ENCODE peak calls at places on chromosomes 11 and 22, in seven cellular contexts. One of them, this sample, is unnamed.

GRCh38 chr11:71518506-71519471 is 8.3 kb upstream of the KRTAP5-7 start:
- DNase-seq in activated naive CD4-positive, alpha-beta T cell treated with anti-CD3 and anti-CD28 coated beads, Interleukin-2, amount 10 ng/mL, durations not matched to agents 7 days and 5 days: no peak
- DNase-seq in psoas muscle: no peak
- DNase-seq in COLO829: no peak
- DNase-seq in DMS79 treated with DMSO at 0.1 percent for 48 hours: no peak
- DNase-seq in NAMALWA: no peak
- DNase-seq in uterus: no peak
- DNase-seq in this sample: no peak

GRCh38 chr11:45929486-45930030 is 7.1 kb downstream of the LARGE2 start:
- DNase-seq in NAMALWA: no peak
- DNase-seq in activated naive CD4-positive, alpha-beta T cell treated with anti-CD3 and anti-CD28 coated beads, Interleukin-2, amount 10 ng/mL, durations not matched to agents 7 days and 5 days: no peak
- DNase-seq in psoas muscle: no peak
- DNase-seq in DMS79 treated with DMSO at 0.1 percent for 48 hours: no peak
- DNase-seq in COLO829: no peak
- DNase-seq in uterus: no peak
- DNase-seq in this sample: no peak

GRCh38 chr22:36409911-36410756 is 22.4 kb upstream of the MYH9 start:
- DNase-seq in COLO829: no peak
- DNase-seq in DMS79 treated with DMSO at 0.1 percent for 48 hours: peak
- DNase-seq in NAMALWA: peak
- DNase-seq in psoas muscle: peak
- DNase-seq in uterus: peak
- DNase-seq in activated naive CD4-positive, alpha-beta T cell treated with anti-CD3 and anti-CD28 coated beads, Interleukin-2, amount 10 ng/mL, durations not matched to agents 7 days and 5 days: peak
- DNase-seq in this sample: no peak

GRCh38 chr11:94740083-94740974 is 27.8 kb upstream of the AMOTL1 start:
- DNase-seq in uterus: peak
- DNase-seq in COLO829: no peak
- DNase-seq in NAMALWA: no peak
- DNase-seq in DMS79 treated with DMSO at 0.1 percent for 48 hours: peak
- DNase-seq in activated naive CD4-positive, alpha-beta T cell treated with anti-CD3 and anti-CD28 coated beads, Interleukin-2, amount 10 ng/mL, durations not matched to agents 7 days and 5 days: peak
- DNase-seq in psoas muscle: peak
- DNase-seq in this sample: no peak

GRCh38 chr22:27028093-27028492 is 370.7 kb downstream of the MIAT start:
- DNase-seq in psoas muscle: no peak
- DNase-seq in NAMALWA: no peak
- DNase-seq in DMS79 treated with DMSO at 0.1 percent for 48 hours: no peak
- DNase-seq in COLO829: no peak
- DNase-seq in activated naive CD4-positive, alpha-beta T cell treated with anti-CD3 and anti-CD28 coated beads, Interleukin-2, amount 10 ng/mL, durations not matched to agents 7 days and 5 days: no peak
- DNase-seq in uterus: no peak
- DNase-seq in this sample: no peak

GRCh38 chr22:41132555-41132954 is 40.2 kb downstream of the EP300 start:
- DNase-seq in activated naive CD4-positive, alpha-beta T cell treated with anti-CD3 and anti-CD28 coated beads, Interleukin-2, amount 10 ng/mL, durations not matched to agents 7 days and 5 days: no peak
- DNase-seq in NAMALWA: no peak
- DNase-seq in COLO829: no peak
- DNase-seq in psoas muscle: no peak
- DNase-seq in uterus: no peak
- DNase-seq in DMS79 treated with DMSO at 0.1 percent for 48 hours: no peak
- DNase-seq in this sample: no peak

GRCh38 chr11:117096140-117096972 is 1.9 kb downstream of the SIK3 start:
- DNase-seq in psoas muscle: no peak
- DNase-seq in DMS79 treated with DMSO at 0.1 percent for 48 hours: peak
- DNase-seq in COLO829: no peak
- DNase-seq in NAMALWA: peak
- DNase-seq in uterus: no peak
- DNase-seq in activated naive CD4-positive, alpha-beta T cell treated with anti-CD3 and anti-CD28 coated beads, Interleukin-2, amount 10 ng/mL, durations not matched to agents 7 days and 5 days: peak
- DNase-seq in this sample: peak

GRCh38 chr11:11057472-11057854 is 199.6 kb upstream of the ZBED5 start:
- DNase-seq in DMS79 treated with DMSO at 0.1 percent for 48 hours: no peak
- DNase-seq in uterus: no peak
- DNase-seq in NAMALWA: no peak
- DNase-seq in activated naive CD4-positive, alpha-beta T cell treated with anti-CD3 and anti-CD28 coated beads, Interleukin-2, amount 10 ng/mL, durations not matched to agents 7 days and 5 days: no peak
- DNase-seq in psoas muscle: no peak
- DNase-seq in COLO829: no peak
- DNase-seq in this sample: no peak

GRCh38 chr11:93024376-93024775 is 54.9 kb downstream of the MTNR1B start:
- DNase-seq in activated naive CD4-positive, alpha-beta T cell treated with anti-CD3 and anti-CD28 coated beads, Interleukin-2, amount 10 ng/mL, durations not matched to agents 7 days and 5 days: no peak
- DNase-seq in COLO829: no peak
- DNase-seq in uterus: no peak
- DNase-seq in psoas muscle: no peak
- DNase-seq in DMS79 treated with DMSO at 0.1 percent for 48 hours: peak
- DNase-seq in NAMALWA: no peak
- DNase-seq in this sample: no peak

GRCh38 chr11:7160814-7161489 is 72.2 kb downstream of the RBMXL2 start:
- DNase-seq in uterus: no peak
- DNase-seq in DMS79 treated with DMSO at 0.1 percent for 48 hours: no peak
- DNase-seq in activated naive CD4-positive, alpha-beta T cell treated with anti-CD3 and anti-CD28 coated beads, Interleukin-2, amount 10 ng/mL, durations not matched to agents 7 days and 5 days: no peak
- DNase-seq in NAMALWA: no peak
- DNase-seq in COLO829: no peak
- DNase-seq in psoas muscle: no peak
- DNase-seq in this sample: no peak

GRCh38 chr11:36751251-36751839 is 153.3 kb upstream of the RAG2 start:
- DNase-seq in uterus: no peak
- DNase-seq in psoas muscle: no peak
- DNase-seq in COLO829: no peak
- DNase-seq in activated naive CD4-positive, alpha-beta T cell treated with anti-CD3 and anti-CD28 coated beads, Interleukin-2, amount 10 ng/mL, durations not matched to agents 7 days and 5 days: no peak
- DNase-seq in DMS79 treated with DMSO at 0.1 percent for 48 hours: no peak
- DNase-seq in NAMALWA: no peak
- DNase-seq in this sample: no peak

GRCh38 chr11:19252394-19253148 is 11.8 kb upstream of the E2F8 start:
- DNase-seq in DMS79 treated with DMSO at 0.1 percent for 48 hours: no peak
- DNase-seq in psoas muscle: no peak
- DNase-seq in activated naive CD4-positive, alpha-beta T cell treated with anti-CD3 and anti-CD28 coated beads, Interleukin-2, amount 10 ng/mL, durations not matched to agents 7 days and 5 days: no peak
- DNase-seq in uterus: no peak
- DNase-seq in COLO829: no peak
- DNase-seq in NAMALWA: no peak
- DNase-seq in this sample: no peak

GRCh38 chr22:20156611-20157415 is 6.0 kb upstream of the CCDC188 start:
- DNase-seq in activated naive CD4-positive, alpha-beta T cell treated with anti-CD3 and anti-CD28 coated beads, Interleukin-2, amount 10 ng/mL, durations not matched to agents 7 days and 5 days: peak
- DNase-seq in uterus: peak
- DNase-seq in NAMALWA: peak
- DNase-seq in COLO829: peak
- DNase-seq in psoas muscle: peak
- DNase-seq in DMS79 treated with DMSO at 0.1 percent for 48 hours: peak
- DNase-seq in this sample: peak